ENCODE peak calls at places on chromosomes 12 and 14, in four cellular contexts. G, H, E and L are unnamed samples. For H3K4me1, the result is how much of the 10 kb centered on the place peaks cover.

GRCh38 chr12:54429014-54429471 is 10.0 kb upstream of the ITGA5 start:
- DNase-seq in G (peak), H (no peak), E (no peak), L (no peak)

GRCh38 chr14:64095620-64096019 is 198.6 kb downstream of the ESR2 start:
- DNase-seq in G (no peak), H (no peak), E (no peak), L (no peak)

GRCh38 chr12:131282292-131283080 is 328.8 kb downstream of the ADGRD1 start:
- DNase-seq in G (no peak), H (no peak), E (no peak), L (no peak)

GRCh38 chr14:47278233-47278842 is 397.1 kb downstream of the MDGA2 start:
- DNase-seq in G (peak), H (no peak), E (peak), L (no peak)

GRCh38 chr12:100745378-100746071 is 49.1 kb upstream of the ANO4 start:
- DNase-seq in G (no peak), H (no peak), E (no peak), L (no peak)

GRCh38 chr12:57459750-57460400 is at the start of gene GLI1:
- DNase-seq in G (no peak), H (no peak), E (no peak), L (no peak)

GRCh38 chr14:22887990-22888378 is 5.0 kb downstream of the REM2 start:
- DNase-seq in G (no peak), H (no peak), E (peak), L (no peak)

GRCh38 chr12:3490848-3491382 is at the start of gene PRMT8:
- DNase-seq in G (no peak), H (no peak), E (no peak), L (no peak)

GRCh38 chr12:56601503-56601902 is 28.6 kb downstream of the BAZ2A start:
- DNase-seq in G (no peak), H (no peak), E (peak), L (no peak)

GRCh38 chr14:50719911-50720759 is 52.0 kb upstream of the SAV1 start:
- DNase-seq in G (no peak), H (no peak), E (no peak), L (no peak)

GRCh38 chr12:7345232-7345631 is 41.4 kb downstream of the ACSM4 start:
- DNase-seq in G (no peak), H (no peak), E (no peak), L (no peak)

GRCh38 chr12:54398995-54399793 is 14.7 kb upstream of the ZNF385A start:
- DNase-seq in G (peak), H (peak), E (peak), L (peak)

GRCh38 chr12:79547735-79548347 is 142.9 kb downstream of the PAWR start:
- DNase-seq in G (peak), H (peak), E (peak), L (no peak)

GRCh38 chr12:123398177-123398916 is 14.4 kb downstream of the KMT5A start:
- DNase-seq in G (no peak), H (no peak), E (peak), L (no peak)

GRCh38 chr12:105522166-105522825 is 191.8 kb downstream of the C12orf75 start:
- DNase-seq in G (no peak), H (no peak), E (no peak), L (no peak)

GRCh38 chr12:90979936-90980335 is 24.8 kb downstream of the EPYC start:
- DNase-seq in G (no peak), H (no peak), E (no peak), L (no peak)

GRCh38 chr12:91910871-91911388 is 234.7 kb downstream of the BTG1 start:
- DNase-seq in G (no peak), H (no peak), E (no peak), L (no peak)

GRCh38 chr12:70508178-70508577 is 129.1 kb downstream of the PTPRB start:
- DNase-seq in G (peak), H (no peak), E (no peak), L (no peak)

GRCh38 chr12:112868459-112869041 is 38.2 kb upstream of the OAS1 start:
- DNase-seq in G (peak), H (no peak), E (no peak), L (no peak)

GRCh38 chr14:36505892-36506731 is 13.9 kb downstream of the NKX2-1 start:
- DNase-seq in G (no peak), H (no peak), E (no peak), L (no peak)

GRCh38 chr12:666766-667308 is 3.6 kb upstream of the NINJ2 start:
- DNase-seq in G (no peak), H (no peak), E (no peak), L (no peak)

GRCh38 chr12:57898308-57898970 is 42.9 kb upstream of the ATP23 start:
- DNase-seq in G (no peak), H (no peak), E (peak), L (no peak)

GRCh38 chr12:89622115-89622514 is 86.5 kb downstream of the ATP2B1 start:
- DNase-seq in G (no peak), H (no peak), E (no peak), L (no peak)

GRCh38 chr12:52992699-52993557 is 13.3 kb upstream of the EIF4B start:
- DNase-seq in G (peak), H (peak), E (peak), L (no peak)

GRCh38 chr14:86450075-86450474 is 920.1 kb downstream of the FLRT2 start:
- DNase-seq in G (no peak), H (no peak), E (no peak), L (no peak)

GRCh38 chr12:106140223-106140986 is 1.7 kb upstream of the NUAK1 start:
- DNase-seq in G (no peak), H (no peak), E (no peak), L (no peak)

GRCh38 chr14:78254911-78255431 is 84.8 kb downstream of the NRXN3 start:
- DNase-seq in G (no peak), H (no peak), E (no peak), L (no peak)

GRCh38 chr14:24913746-24914145 is 136.2 kb downstream of the STXBP6 start:
- DNase-seq in G (no peak), H (no peak), E (no peak), L (no peak)

GRCh38 chr12:67367843-67368242 is 98.7 kb downstream of the CAND1 start:
- DNase-seq in G (no peak), H (no peak), E (no peak), L (no peak)

GRCh38 chr12:124842073-124842749 is 21.5 kb downstream of the SCARB1 start:
- DNase-seq in G (no peak), H (no peak), E (peak), L (no peak)

GRCh38 chr12:107411792-107412535 is 273.6 kb upstream of the PWP1 start:
- DNase-seq in G (no peak), H (no peak), E (no peak), L (no peak)

GRCh38 chr12:100375023-100375737 is 18.3 kb downstream of the SLC17A8 start:
- DNase-seq in G (no peak), H (no peak), E (peak), L (peak)

GRCh38 chr12:27554421-27555186 is 30.6 kb downstream of the PPFIBP1 start:
- DNase-seq in G (no peak), H (peak), E (peak), L (no peak)
- TF ChIP-seq POLR2AphosphoS5 in G (no peak), H (no peak), E (no peak), L (no peak)

GRCh38 chr12:24561411-24561871 is 387.5 kb downstream of the BCAT1 start:
- DNase-seq in G (no peak), H (no peak), E (peak), L (no peak)

GRCh38 chr12:24560192-24560591 is 388.7 kb downstream of the BCAT1 start:
- DNase-seq in G (no peak), H (no peak), E (no peak), L (no peak)

GRCh38 chr12:24560867-24561266 is 388.0 kb downstream of the BCAT1 start:
- DNase-seq in G (no peak), H (no peak), E (no peak), L (no peak)

GRCh38 chr12:24562761-24563392 is 386.0 kb downstream of the BCAT1 start:
- DNase-seq in G (no peak), H (no peak), E (peak), L (no peak)

DNA sequence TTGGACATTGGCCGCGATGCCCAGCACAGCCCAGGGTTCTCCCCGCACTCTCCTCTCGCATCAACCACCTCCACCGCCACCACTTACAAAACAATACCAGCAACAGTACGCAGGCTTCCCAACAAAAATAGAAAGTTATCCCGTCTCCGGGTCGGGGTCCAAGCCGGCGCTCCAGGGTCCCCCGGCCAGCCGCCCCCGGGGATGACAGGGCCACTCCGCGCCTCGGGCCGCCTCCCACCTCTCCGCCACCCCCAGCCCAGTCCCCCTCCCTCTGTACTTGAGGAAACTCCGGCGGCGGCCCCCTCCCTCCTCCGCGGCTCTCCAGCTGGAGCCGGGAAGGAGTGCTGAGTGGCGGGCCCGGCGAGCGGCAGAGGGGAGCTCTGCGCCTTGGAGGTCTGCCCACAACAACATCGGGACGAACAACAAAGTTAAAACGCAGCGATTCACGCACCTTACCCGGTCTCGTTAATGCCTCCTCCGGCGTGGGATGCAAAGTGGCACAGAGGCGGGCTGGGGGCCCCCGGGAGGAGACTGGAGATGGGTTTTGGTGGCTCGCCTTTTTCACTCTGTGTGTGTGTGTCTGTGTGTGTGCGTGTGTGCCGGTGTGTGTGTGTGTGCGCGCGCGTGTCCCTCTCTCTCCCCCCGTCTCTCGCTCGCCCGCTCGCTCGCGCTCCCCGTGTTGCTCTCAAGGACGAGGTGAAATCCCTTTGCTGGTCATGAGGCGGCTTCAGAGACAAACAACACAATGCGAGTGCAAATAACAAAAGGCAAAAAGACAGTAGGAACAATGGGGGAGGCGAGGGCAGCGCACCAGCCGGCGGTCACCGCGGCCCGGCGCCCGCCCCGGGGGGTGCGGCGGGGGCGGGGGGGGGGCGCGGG is 386.8 kb downstream of the BCAT1 start:
- DNase-seq in G (no peak), H (no peak), E (peak), L (no peak)
- TF ChIP-seq POLR2A in G (no peak), H (no peak), E (no peak), L (no peak)

GRCh38 chr12:68883151-68883550 is 49.8 kb downstream of the CPM start:
- DNase-seq in G (no peak), H (no peak), E (no peak), L (no peak)
- H3K4me1 ChIP-seq in G (under half), H (under half), E (under half), L (under half)

DNA sequence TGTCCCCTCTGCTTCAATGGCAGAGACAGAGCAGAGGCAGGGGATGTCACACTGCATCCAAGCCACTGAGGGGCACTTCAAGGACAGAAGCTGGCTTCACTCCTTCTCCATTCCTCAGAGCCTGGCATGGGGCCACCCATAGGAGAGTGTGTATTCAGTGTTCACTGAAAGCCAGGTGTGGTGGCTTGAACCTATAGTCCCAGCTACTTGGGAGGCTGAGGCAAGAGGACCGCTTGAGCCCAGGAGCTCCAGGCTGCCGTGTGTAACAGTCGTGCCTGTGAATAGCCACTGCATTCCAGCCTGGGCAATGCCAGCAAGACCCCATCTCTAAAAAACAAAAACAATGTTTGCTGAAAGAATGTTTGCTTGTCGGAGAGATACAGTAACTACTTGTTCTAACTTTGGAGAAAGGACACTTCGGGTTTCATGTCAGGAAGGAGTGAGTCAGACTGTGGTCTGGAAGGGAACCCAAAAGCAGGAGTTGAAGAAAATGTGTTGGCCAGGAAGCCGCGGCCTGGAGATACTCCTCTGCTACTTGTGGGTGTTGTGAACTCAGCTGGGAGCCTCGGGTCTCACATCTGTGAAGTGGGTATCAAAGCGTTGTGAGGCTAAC is 43.4 kb downstream of the ELK3 start:
- DNase-seq in G (no peak), H (peak), E (peak), L (peak)
- TF ChIP-seq POLR2AphosphoS5 in G (no peak), H (peak), E (peak), L (no peak)

GRCh38 chr14:57364659-57365450 is 25.5 kb upstream of the NAA30 start:
- DNase-seq in G (peak), H (no peak), E (no peak), L (no peak)

GRCh38 chr14:57362356-57362755 is 28.0 kb upstream of the NAA30 start:
- DNase-seq in G (peak), H (no peak), E (no peak), L (no peak)
- TF ChIP-seq POLR2A in G (no peak), H (no peak), E (no peak), L (no peak)

DNA sequence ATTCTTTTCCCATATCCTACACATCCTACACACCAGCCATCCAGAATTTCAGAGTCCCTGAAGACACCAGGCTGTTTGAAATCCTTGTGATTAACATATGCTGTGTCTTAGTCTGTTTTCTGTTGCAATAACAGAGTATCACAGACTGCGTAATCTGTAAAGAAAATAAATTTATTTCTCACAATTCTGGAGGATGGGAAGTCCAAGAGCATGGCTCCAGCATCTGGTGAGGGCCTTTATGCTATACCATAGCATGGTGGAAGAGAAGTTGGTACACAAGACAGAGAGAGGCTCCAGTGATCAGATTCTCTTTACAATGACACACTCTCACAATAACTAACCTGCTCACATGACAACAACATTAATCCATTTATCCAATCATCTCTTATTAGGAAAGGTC is 4.1 kb downstream of the ART4 start:
- DNase-seq in G (no peak), H (no peak), E (no peak), L (no peak)
- H3K4me1 ChIP-seq in G (half or more), H (under half), E (under half), L (under half)

DNA sequence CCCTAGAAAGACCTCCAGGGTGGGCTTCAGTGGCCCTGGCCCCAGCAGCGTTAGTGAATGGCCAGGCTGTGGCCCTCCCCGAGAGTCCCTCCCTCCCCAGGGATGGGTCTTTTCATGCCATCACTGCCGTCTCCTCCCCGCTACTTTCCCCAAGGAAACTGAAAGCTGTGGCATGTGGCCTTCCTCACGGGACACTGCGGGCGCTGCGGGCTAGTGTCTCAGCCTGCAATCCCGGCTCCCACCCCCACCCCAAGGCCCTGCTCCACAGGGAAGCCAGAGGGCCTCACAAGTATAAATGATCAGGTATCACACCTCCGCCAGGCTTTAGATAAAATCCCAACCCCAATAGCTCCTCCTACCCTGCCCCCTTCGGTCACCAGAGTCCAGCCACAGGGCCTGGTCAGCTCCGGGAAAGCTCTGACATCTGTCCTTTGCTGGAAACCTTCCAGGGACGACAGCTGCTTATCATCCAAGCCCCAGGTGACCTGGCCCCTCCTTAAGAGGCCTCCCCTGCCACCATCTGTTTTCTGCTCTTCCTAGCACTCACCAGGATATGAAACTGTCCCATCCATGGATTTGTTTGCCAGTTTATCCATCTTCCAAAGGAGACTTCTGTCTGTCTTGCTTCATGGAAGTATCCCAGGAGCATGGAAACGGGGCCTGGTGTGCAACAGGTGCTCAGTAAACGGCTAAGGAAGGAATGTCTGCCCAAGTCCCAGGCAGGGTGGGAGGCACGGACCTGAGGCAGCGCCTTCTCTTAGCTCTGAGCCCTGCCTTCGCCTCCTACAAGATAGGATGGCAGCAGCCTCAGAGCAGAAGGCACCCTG is 31.6 kb downstream of the CCDC85C start:
- DNase-seq in G (no peak), H (no peak), E (peak), L (no peak)
- TF ChIP-seq POLR2AphosphoS5 in G (no peak), H (no peak), E (peak), L (no peak)

GRCh38 chr12:27710592-27711311 is at the start of gene MRPS35:
- DNase-seq in G (peak), H (peak), E (peak), L (peak)
- TF ChIP-seq POLR2A in G (peak), H (peak), E (peak), L (no peak)

DNA sequence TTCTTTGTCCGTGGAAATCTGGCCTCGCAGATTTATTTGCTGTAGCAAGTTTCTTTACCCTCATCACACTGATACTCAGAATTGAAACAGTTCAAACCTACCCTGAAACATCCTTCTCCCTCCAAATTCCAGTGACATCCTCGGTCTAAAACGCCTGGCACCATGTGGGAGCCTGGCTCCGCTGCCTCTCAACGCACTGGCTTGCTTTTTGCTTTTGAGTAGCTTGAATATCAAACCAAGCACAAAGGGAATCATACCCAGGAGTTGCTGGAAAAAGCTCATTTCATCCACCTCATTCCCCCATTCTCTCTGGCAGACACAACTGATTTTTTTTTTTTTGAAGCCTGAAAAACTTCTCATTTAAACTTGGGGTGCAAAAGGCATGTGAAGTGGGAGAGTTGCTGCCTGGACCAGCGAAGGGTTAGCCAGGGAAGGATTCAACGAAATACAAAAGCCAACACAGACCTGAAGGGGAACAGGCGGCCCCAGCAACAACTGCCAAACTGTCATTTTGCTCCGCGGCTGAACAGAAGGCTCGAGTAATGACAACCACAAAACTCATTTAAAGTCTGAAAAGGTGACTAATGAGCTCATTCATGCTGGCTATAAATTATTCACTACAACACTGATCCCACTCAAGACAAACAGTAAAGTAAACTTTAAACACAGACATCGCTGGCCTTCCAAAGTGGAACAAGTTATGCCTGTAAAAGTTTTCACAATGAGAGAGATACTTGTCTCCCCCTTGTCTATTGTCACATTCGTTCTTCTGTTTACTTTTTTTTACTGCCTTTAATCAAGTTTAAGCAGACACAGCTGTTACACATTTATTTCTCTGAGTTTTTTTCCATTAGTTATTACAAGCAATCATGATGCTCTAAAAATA is 12.4 kb upstream of the FOXN3 start:
- DNase-seq in G (no peak), H (no peak), E (peak), L (no peak)
- H3K4me1 ChIP-seq in G (under half), H (under half), E (under half), L (under half)